ENCODE peak calls at places on chromosomes 1 and 21, in five cellular contexts. E is A549, H is tibial artery, O is heart right ventricle, F is adrenal gland. J is an unnamed sample.

GRCh38 chr1:203340112-203340804 is 10.7 kb downstream of the FMOD start:
- DNase-seq in O (peak; percentile 81), H (peak; percentile 73), E (peak; percentile 92), F (peak; percentile 79), J (peak; percentile 75)

GRCh38 chr1:76867342-76868130 is at the start of gene ST6GALNAC5:
- DNase-seq in H (no peak), F (peak; percentile 57), O (no peak), E (peak; percentile 30), J (no peak)

GRCh38 chr1:77906146-77906545 is 17.7 kb downstream of the NEXN start:
- DNase-seq in O (no peak), E (no peak), F (no peak), H (no peak), J (no peak)

GRCh38 chr1:237756304-237756967 is 134.3 kb downstream of the ZP4 start:
- DNase-seq in E (no peak), H (no peak), F (no peak), O (no peak), J (no peak)

GRCh38 chr1:210741564-210741963 is 392.4 kb downstream of the KCNH1 start:
- DNase-seq in O (no peak), F (no peak), E (no peak), H (no peak), J (no peak)

GRCh38 chr1:84122780-84123382 is 21.2 kb upstream of the PRKACB start:
- DNase-seq in O (peak; percentile 13), H (peak; percentile 55), E (peak; percentile 7), F (peak; percentile 53), J (no peak)

GRCh38 chr1:222643937-222644648 is 26.2 kb downstream of the MIA3 start:
- DNase-seq in F (peak; percentile 98), H (peak; percentile 97), O (peak; percentile 98), E (peak; percentile 80), J (peak; percentile 99)

GRCh38 chr1:24297852-24298232 is 21.3 kb upstream of the GRHL3 start:
- DNase-seq in H (no peak), O (no peak), E (no peak), F (no peak), J (no peak)

GRCh38 chr1:79815115-79815514 is 808.6 kb upstream of the ADGRL4 start:
- DNase-seq in E (no peak), F (no peak), H (no peak), O (no peak), J (no peak)

GRCh38 chr1:94031154-94031553 is 89.8 kb downstream of the ABCA4 start:
- DNase-seq in F (no peak), E (no peak), O (no peak), H (no peak), J (no peak)

GRCh38 chr1:198701766-198702539 is 63.1 kb downstream of the PTPRC start:
- DNase-seq in O (no peak), H (no peak), F (no peak), E (no peak), J (no peak)

GRCh38 chr1:159880435-159880834 is 18.0 kb upstream of the VSIG8 start:
- DNase-seq in H (no peak), E (no peak), O (no peak), F (no peak), J (no peak)

GRCh38 chr21:42320791-42321190 is 5.6 kb upstream of the TFF3 start:
- DNase-seq in H (no peak), O (no peak), F (no peak), E (no peak), J (no peak)

GRCh38 chr1:10968411-10968826 is 44.0 kb upstream of the TARDBP start:
- DNase-seq in O (no peak), E (no peak), H (no peak), F (peak; percentile 41), J (no peak)

GRCh38 chr1:64745986-64746940 is 1.4 kb downstream of the RAVER2 start:
- DNase-seq in E (no peak), H (no peak), F (no peak), O (no peak), J (no peak)

GRCh38 chr1:154170547-154171221 is 15.8 kb upstream of the NUP210L start:
- DNase-seq in H (no peak), E (no peak), F (peak; percentile 43), O (no peak), J (no peak)

GRCh38 chr21:35128526-35128925 is 79.4 kb upstream of the RUNX1 start:
- DNase-seq in O (no peak), F (no peak), H (no peak), E (no peak), J (no peak)

GRCh38 chr1:86423473-86423872 is 498 bp upstream of the CLCA2 start:
- DNase-seq in H (no peak), O (no peak), F (no peak), E (no peak), J (no peak)

GRCh38 chr21:16070207-16070651 is 340.4 kb downstream of the USP25 start:
- DNase-seq in F (no peak), H (no peak), E (no peak), O (no peak), J (no peak)

GRCh38 chr1:157170677-157171515 is 32.7 kb upstream of the ETV3 start:
- DNase-seq in F (peak; percentile 26), E (peak; percentile 51), H (peak; percentile 27), O (no peak), J (peak; percentile 41)

GRCh38 chr1:34696230-34696629 is 58.6 kb upstream of the GJB5 start:
- DNase-seq in H (no peak), O (no peak), F (no peak), E (peak; percentile 10), J (no peak)

GRCh38 chr1:87362834-87363426 is 34.2 kb downstream of the LMO4 start:
- DNase-seq in E (no peak), F (no peak), H (no peak), O (no peak), J (no peak)

GRCh38 chr1:24621121-24621520 is 22.0 kb upstream of the SRRM1 start:
- DNase-seq in F (no peak), O (no peak), E (no peak), H (no peak), J (no peak)

GRCh38 chr1:37480125-37480466 is 5.7 kb downstream of the ZC3H12A start:
- DNase-seq in E (no peak), O (no peak), H (no peak), F (no peak), J (peak; percentile 33)

GRCh38 chr1:155051777-155052398 is 772 bp downstream of the ADAM15 start:
- DNase-seq in O (peak; percentile 79), F (peak; percentile 40), H (peak; percentile 58), E (peak; percentile 61), J (peak; percentile 75)

GRCh38 chr1:173377266-173377665 is 99.9 kb upstream of the PRDX6 start:
- DNase-seq in O (no peak), H (no peak), F (no peak), E (no peak), J (no peak)

GRCh38 chr1:207972350-207972749 is 61.4 kb upstream of the CD34 start:
- DNase-seq in F (no peak), H (no peak), E (no peak), O (no peak), J (no peak)

GRCh38 chr21:36976882-36977651 is 10.6 kb upstream of the HLCS start:
- DNase-seq in H (no peak), F (peak; percentile 24), O (peak; percentile 35), E (peak; percentile 23), J (peak; percentile 29)

GRCh38 chr1:217620814-217621213 is 10.1 kb downstream of the GPATCH2 start:
- DNase-seq in O (no peak), H (no peak), E (no peak), F (no peak), J (no peak)

GRCh38 chr1:31920986-31921385 is 17.2 kb downstream of the PTP4A2 start:
- DNase-seq in F (no peak), H (no peak), E (no peak), O (no peak), J (no peak)

GRCh38 chr1:182175340-182176068 is 114.0 kb upstream of the ZNF648 start:
- DNase-seq in O (no peak), F (no peak), H (no peak), E (no peak), J (no peak)

GRCh38 chr1:4460651-4461050 is 193.8 kb upstream of the AJAP1 start:
- DNase-seq in F (no peak), H (no peak), E (no peak), O (no peak), J (no peak)

DNA sequence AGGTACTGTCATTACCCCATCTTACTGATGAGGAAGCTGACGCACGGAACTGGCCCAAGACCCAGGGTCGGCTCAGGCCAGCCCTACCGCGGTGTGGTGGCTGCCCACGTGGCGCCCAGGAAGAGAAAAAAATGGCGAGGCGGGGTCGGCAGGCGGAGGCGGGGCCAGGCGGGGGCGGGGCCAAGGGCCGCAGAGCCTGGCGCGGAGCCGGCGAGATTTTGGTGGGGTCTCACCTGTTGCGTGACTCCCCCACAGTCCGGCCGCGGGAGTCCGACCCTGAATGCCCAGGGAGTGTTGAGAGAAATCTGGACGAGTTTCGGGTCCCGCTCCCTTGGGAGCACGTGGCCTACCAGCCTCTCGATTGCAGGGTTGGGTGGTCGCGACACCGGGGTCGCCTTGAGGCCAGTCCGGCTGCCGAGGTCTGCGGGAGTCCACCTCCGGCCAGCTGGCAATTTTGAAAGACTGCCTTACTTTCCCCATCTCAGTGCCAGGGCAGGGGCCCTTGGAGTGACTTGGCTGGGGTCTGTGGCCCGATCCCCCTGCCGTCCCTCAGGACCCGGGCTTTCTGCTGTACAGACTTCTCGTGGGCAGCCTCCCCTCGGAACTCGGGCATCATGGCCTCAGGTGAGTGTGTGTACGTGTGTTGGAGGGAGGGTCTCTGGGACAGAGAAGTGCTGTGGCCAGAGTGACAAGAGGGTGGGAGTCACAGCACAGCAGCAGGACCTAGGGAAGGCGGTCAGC is at the start of gene AMPD2:
- DNase-seq in E (peak; percentile 71), H (peak; percentile 85), O (peak; percentile 77), F (peak; percentile 90), J (peak; percentile 74)
- H3K4me1 ChIP-seq in E (peaks cover 31% of the 10 kb centered on the region), H (peaks cover 55% of the 10 kb centered on the region), O (peaks cover 32% of the 10 kb centered on the region), F (peaks cover 47% of the 10 kb centered on the region), J (no peaks in the 10 kb centered on the region)

GRCh38 chr1:205062895-205063294 is 19.9 kb downstream of the CNTN2 start:
- DNase-seq in H (no peak), F (no peak), O (no peak), E (no peak), J (no peak)
- H3K27ac ChIP-seq in H (no peak overlapping the region), F (no peak overlapping the region), O (no peak overlapping the region), E (no peak overlapping the region), J (no peak overlapping the region)

DNA sequence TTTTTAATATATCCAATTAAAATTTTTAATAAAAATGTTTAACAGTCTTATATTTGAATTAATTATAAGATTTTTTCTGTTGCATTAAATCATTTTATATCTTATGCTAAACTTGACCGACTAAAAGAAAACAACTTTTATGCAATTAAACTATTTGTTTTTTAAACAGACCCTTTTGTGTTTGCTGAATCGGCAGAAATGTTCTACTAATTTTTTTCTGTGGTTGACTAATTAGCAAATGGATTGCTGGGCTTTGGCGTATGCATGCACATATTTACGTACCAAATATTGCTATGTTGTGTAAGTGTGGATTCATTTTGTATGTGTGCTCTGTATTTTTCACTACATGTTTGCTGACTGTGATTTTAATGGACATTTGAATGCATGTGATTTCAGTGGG is 174.8 kb downstream of the PBX1 start:
- DNase-seq in O (no peak), E (no peak), H (no peak), F (no peak), J (no peak)
- TF ChIP-seq CTCF in O (no peak), E (no peak), H (no peak), F (no peak), J (no peak)

DNA sequence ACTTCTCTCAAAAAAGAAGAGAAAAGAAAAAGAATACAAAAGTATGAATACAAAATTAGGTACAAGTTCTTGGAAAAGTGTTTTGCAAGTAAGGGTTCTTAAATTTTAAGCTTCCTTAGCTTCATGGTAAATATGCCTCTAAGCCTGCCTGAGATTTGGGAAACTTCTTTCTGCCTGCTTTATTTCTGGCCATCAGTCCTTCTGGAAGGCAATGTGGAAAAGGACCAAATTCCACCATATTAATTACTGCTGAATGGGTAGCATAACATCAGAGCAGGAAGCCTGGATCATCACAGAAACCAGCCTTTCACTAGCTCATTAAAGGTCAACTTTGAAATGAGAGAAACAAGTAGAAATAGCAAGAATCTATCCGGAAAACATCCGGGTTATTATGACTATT is 39.1 kb upstream of the CAP1 start:
- DNase-seq in F (no peak), O (no peak), E (no peak), H (no peak), J (no peak)
- H3K4me1 ChIP-seq in F (peaks cover 3% of the 10 kb centered on the region), O (no peaks in the 10 kb centered on the region), E (no peaks in the 10 kb centered on the region), H (no peaks in the 10 kb centered on the region), J (no peaks in the 10 kb centered on the region)

J was measured in lung.